ENCODE peak calls at places on chromosomes 1 and 21, in four cellular contexts. C is GM12878, U is H1, A is SK-N-SH. L is an unnamed sample.

GRCh38 chr1:14769486-14770274 is 171.2 kb downstream of the KAZN start:
- DNase-seq in C (no peak), U (peak), A (no peak), L (no peak)

GRCh38 chr1:87678221-87678715 is 349.6 kb downstream of the LMO4 start:
- DNase-seq in C (no peak), U (no peak), A (no peak), L (no peak)

GRCh38 chr21:34190576-34191301 is 117.4 kb downstream of the MRPS6 start:
- DNase-seq in C (no peak), U (no peak), A (no peak), L (no peak)

GRCh38 chr1:54499097-54500029 is 48.7 kb upstream of the ACOT11 start:
- DNase-seq in C (no peak), U (peak), A (peak), L (no peak)

GRCh38 chr1:92877792-92878191 is 46.0 kb downstream of the RPL5 start:
- DNase-seq in C (no peak), U (no peak), A (peak), L (no peak)

GRCh38 chr1:167110586-167110985 is 16.7 kb downstream of the STYXL2 start:
- DNase-seq in C (peak), U (no peak), A (no peak), L (no peak)

GRCh38 chr1:205456868-205457724 is 1.3 kb upstream of the BLACAT1 start:
- DNase-seq in C (no peak), U (peak), A (peak), L (no peak)

GRCh38 chr1:9873385-9873784 is 36.7 kb downstream of the CTNNBIP1 start:
- DNase-seq in C (no peak), U (no peak), A (no peak), L (no peak)

GRCh38 chr1:108505766-108506075 is 54.2 kb upstream of the EEIG2 start:
- DNase-seq in C (no peak), U (no peak), A (no peak), L (no peak)

GRCh38 chr21:45326169-45326833 is 38.6 kb upstream of the POFUT2 start:
- DNase-seq in C (no peak), U (no peak), A (peak), L (no peak)

GRCh38 chr1:219745070-219745469 is 132.2 kb upstream of the ZC3H11B start:
- DNase-seq in C (no peak), U (no peak), A (no peak), L (no peak)

GRCh38 chr1:43506233-43506632 is 24.4 kb upstream of the PTPRF start:
- DNase-seq in C (no peak), U (peak), A (no peak), L (no peak)

GRCh38 chr1:201554789-201555592 is 16.1 kb downstream of the NAV1 start:
- DNase-seq in C (no peak), U (no peak), A (no peak), L (no peak)

GRCh38 chr1:71080178-71080781 is 555 bp downstream of the ZRANB2 start:
- DNase-seq in C (no peak), U (no peak), A (peak), L (peak)

GRCh38 chr1:84644472-84644871 is 45.8 kb downstream of the SSX2IP start:
- DNase-seq in C (no peak), U (no peak), A (no peak), L (no peak)

GRCh38 chr1:67804710-67805109 is 28.6 kb downstream of the GNG12 start:
- DNase-seq in C (no peak), U (no peak), A (no peak), L (no peak)

GRCh38 chr1:168116327-168116799 is 20.4 kb downstream of the GPR161 start:
- DNase-seq in C (no peak), U (no peak), A (no peak), L (no peak)

GRCh38 chr21:46065215-46065992 is 32.5 kb upstream of the COL6A2 start:
- DNase-seq in C (no peak), U (no peak), A (no peak), L (no peak)

GRCh38 chr1:62688687-62689085 is 500 bp upstream of the DOCK7 start:
- DNase-seq in C (no peak), U (no peak), A (no peak), L (peak)

GRCh38 chr1:31412732-31413404 is at the start of gene SERINC2:
- DNase-seq in C (no peak), U (peak), A (peak), L (no peak)

GRCh38 chr1:113804421-113805255 is 7.6 kb downstream of the RSBN1 start:
- DNase-seq in C (no peak), U (no peak), A (peak), L (peak)

GRCh38 chr1:210496063-210496462 is 167.4 kb downstream of the HHAT start:
- DNase-seq in C (no peak), U (no peak), A (no peak), L (no peak)

GRCh38 chr1:95440511-95440910 is 206.5 kb downstream of the RWDD3 start:
- DNase-seq in C (no peak), U (no peak), A (no peak), L (no peak)

GRCh38 chr1:198399452-198399851 is 141.0 kb downstream of the ATP6V1G3 start:
- DNase-seq in C (no peak), U (no peak), A (no peak), L (no peak)

GRCh38 chr1:154865442-154866256 is 4.4 kb downstream of the KCNN3 start:
- DNase-seq in C (no peak), U (no peak), A (no peak), L (no peak)

GRCh38 chr1:101592861-101593260 is 356.0 kb downstream of the S1PR1 start:
- DNase-seq in C (no peak), U (no peak), A (no peak), L (no peak)

GRCh38 chr1:93798301-93798700 is 80.7 kb downstream of the DNTTIP2 start:
- DNase-seq in C (no peak), U (no peak), A (no peak), L (no peak)

GRCh38 chr1:189305279-189305678 is 1172.4 kb downstream of the BRINP3 start:
- DNase-seq in C (no peak), U (no peak), A (no peak), L (no peak)
- TF ChIP-seq EP300 in C (no peak), U (no peak), A (no peak), L (no peak)

GRCh38 chr1:119351997-119352396 is 16.6 kb upstream of the HAO2 start:
- DNase-seq in C (no peak), U (no peak), A (no peak), L (no peak)
- TF ChIP-seq TCF12 in C (no peak), U (no peak), A (no peak), L (no peak)

GRCh38 chr1:2984399-2985061 is 36.7 kb upstream of the ACTRT2 start:
- DNase-seq in C (no peak), U (no peak), A (no peak), L (no peak)
- TF ChIP-seq EP300 in C (no peak), U (no peak), A (no peak), L (no peak)

GRCh38 chr1:7617826-7618225 is 153.3 kb upstream of the VAMP3 start:
- DNase-seq in C (no peak), U (no peak), A (no peak), L (no peak)
- TF ChIP-seq TCF12 in C (no peak), U (no peak), A (no peak), L (no peak)

GRCh38 chr1:116133696-116134095 is 22.5 kb downstream of the MAB21L3 start:
- DNase-seq in C (no peak), U (no peak), A (no peak), L (no peak)

GRCh38 chr1:116130376-116130775 is 19.2 kb downstream of the MAB21L3 start:
- DNase-seq in C (no peak), U (no peak), A (no peak), L (no peak)

GRCh38 chr1:116131170-116131569 is 20.0 kb downstream of the MAB21L3 start:
- DNase-seq in C (no peak), U (no peak), A (no peak), L (no peak)

GRCh38 chr1:116134178-116134773 is 23.1 kb downstream of the MAB21L3 start:
- DNase-seq in C (no peak), U (no peak), A (no peak), L (no peak)

DNA sequence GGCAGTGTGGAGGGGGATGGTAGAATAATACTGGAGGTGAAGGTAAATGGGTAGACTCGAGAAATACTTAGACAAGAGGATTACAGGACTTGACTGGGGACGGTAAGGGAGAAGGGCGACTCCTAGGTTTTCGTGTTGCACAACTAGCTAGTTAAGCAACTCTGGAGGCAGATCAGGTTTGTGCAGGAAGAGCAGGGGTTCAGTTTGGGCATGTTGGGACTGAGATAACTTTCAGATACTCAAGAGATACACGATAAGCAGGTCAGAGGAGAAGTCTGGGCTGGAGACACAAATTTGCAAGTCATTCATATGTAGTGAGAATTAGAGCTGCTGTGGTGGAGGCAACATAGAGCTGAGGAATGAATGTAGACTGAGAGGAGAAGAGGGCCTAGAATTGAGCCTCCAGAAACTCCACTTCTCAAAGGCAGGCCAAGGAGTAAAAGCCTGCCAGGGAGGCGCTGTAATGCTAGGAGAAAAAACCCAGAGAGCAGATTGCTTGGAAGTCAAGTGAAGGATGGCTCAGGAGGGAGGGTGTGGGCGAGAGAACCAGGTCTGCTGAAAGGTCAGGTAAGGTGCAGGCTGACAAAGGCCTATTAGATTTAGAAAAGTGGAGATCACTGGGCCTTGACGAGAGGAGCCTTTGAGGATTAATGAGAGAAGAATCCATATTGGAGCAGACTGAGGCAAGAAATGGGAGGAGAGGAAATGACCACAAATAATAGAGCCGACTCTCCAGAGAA is 20.8 kb downstream of the MAB21L3 start:
- DNase-seq in C (no peak), U (no peak), A (no peak), L (no peak)
- TF ChIP-seq EP300 in C (no peak), U (no peak), A (no peak), L (no peak)